ENCODE peak calls at places on chromosomes 5 and 9, in five cellular contexts. H is osteocyte, M is mucosa of descending colon, S is mesothelial cell of epicardium, E is GM13976. V is an unnamed sample.

GRCh38 chr9:122080986-122081385 is 12.1 kb downstream of the TTLL11 start:
- DNase-seq in H (no peak), M (no peak), S (no peak), E (no peak), V (no peak)

GRCh38 chr9:116286287-116286686 is 132.7 kb downstream of the PAPPA start:
- DNase-seq in H (no peak), M (no peak), S (no peak), E (no peak), V (no peak)

GRCh38 chr5:172114875-172115422 is 73.1 kb downstream of the STK10 start:
- DNase-seq in H (no peak), M (peak; percentile 62), S (no peak), E (peak; percentile 90), V (peak; percentile 84)

GRCh38 chr9:92737611-92738299 is 26.9 kb downstream of the BICD2 start:
- DNase-seq in H (no peak), M (no peak), S (no peak), E (no peak), V (no peak)

GRCh38 chr9:134916161-134916665 is 1.5 kb downstream of the FCN1 start:
- DNase-seq in H (peak; percentile 81), M (no peak), S (peak; percentile 33), E (no peak), V (no peak)

GRCh38 chr5:62496876-62497275 is 81.7 kb upstream of the LRRC70 start:
- DNase-seq in H (no peak), M (no peak), S (no peak), E (no peak), V (no peak)

GRCh38 chr5:170287532-170287931 is 10.0 kb downstream of the LCP2 start:
- DNase-seq in H (no peak), M (no peak), S (no peak), E (no peak), V (no peak)

GRCh38 chr9:127977877-127978647 is 2.7 kb downstream of the EEIG1 start:
- DNase-seq in H (no peak), M (peak; percentile 74), S (no peak), E (no peak), V (no peak)

GRCh38 chr9:79116064-79116463 is 455.7 kb upstream of the TLE4 start:
- DNase-seq in H (no peak), M (no peak), S (no peak), E (no peak), V (no peak)

GRCh38 chr5:142508630-142509425 is 177.1 kb downstream of the FGF1 start:
- DNase-seq in H (no peak), M (no peak), S (no peak), E (no peak), V (no peak)

GRCh38 chr5:177985430-177986040 is 10.5 kb downstream of the PROP1 start:
- DNase-seq in H (peak; percentile 79), M (no peak), S (no peak), E (no peak), V (no peak)

GRCh38 chr5:17024686-17025180 is 88.6 kb upstream of the MYO10 start:
- DNase-seq in H (no peak), M (no peak), S (no peak), E (no peak), V (no peak)

GRCh38 chr9:93083592-93084470 is 12.2 kb upstream of the CARD19 start:
- DNase-seq in H (peak; percentile 67), M (peak; percentile 14), S (no peak), E (no peak), V (no peak)

GRCh38 chr5:119255571-119256356 is 100.1 kb upstream of the TNFAIP8 start:
- DNase-seq in H (no peak), M (peak; percentile 84), S (no peak), E (peak; percentile 17), V (peak; percentile 13)

GRCh38 chr5:127452626-127453025 is 64.8 kb upstream of the PRRC1 start:
- DNase-seq in H (no peak), M (no peak), S (no peak), E (no peak), V (no peak)

GRCh38 chr5:100877277-100877676 is 25.8 kb downstream of the ST8SIA4 start:
- DNase-seq in H (no peak), M (no peak), S (no peak), E (no peak), V (no peak)

GRCh38 chr5:169911448-169912212 is 68.7 kb downstream of the INSYN2B start:
- DNase-seq in H (no peak), M (no peak), S (no peak), E (no peak), V (no peak)

GRCh38 chr5:113378960-113379541 is 55.7 kb downstream of the TSSK1B start:
- DNase-seq in H (no peak), M (peak; percentile 26), S (peak; percentile 54), E (peak; percentile 63), V (peak; percentile 57)

GRCh38 chr5:150400020-150400326 is 12.7 kb downstream of the CD74 start:
- DNase-seq in H (no peak), M (no peak), S (no peak), E (no peak), V (no peak)

GRCh38 chr5:150398432-150399157 is 14.1 kb downstream of the CD74 start:
- DNase-seq in H (no peak), M (no peak), S (no peak), E (peak; percentile 84), V (peak; percentile 74)

GRCh38 chr5:150399158-150400019 is 13.3 kb downstream of the CD74 start:
- DNase-seq in H (no peak), M (no peak), S (no peak), E (no peak), V (no peak)

GRCh38 chr5:150396247-150396646 is 16.5 kb downstream of the CD74 start:
- DNase-seq in H (no peak), M (no peak), S (no peak), E (no peak), V (no peak)

DNA sequence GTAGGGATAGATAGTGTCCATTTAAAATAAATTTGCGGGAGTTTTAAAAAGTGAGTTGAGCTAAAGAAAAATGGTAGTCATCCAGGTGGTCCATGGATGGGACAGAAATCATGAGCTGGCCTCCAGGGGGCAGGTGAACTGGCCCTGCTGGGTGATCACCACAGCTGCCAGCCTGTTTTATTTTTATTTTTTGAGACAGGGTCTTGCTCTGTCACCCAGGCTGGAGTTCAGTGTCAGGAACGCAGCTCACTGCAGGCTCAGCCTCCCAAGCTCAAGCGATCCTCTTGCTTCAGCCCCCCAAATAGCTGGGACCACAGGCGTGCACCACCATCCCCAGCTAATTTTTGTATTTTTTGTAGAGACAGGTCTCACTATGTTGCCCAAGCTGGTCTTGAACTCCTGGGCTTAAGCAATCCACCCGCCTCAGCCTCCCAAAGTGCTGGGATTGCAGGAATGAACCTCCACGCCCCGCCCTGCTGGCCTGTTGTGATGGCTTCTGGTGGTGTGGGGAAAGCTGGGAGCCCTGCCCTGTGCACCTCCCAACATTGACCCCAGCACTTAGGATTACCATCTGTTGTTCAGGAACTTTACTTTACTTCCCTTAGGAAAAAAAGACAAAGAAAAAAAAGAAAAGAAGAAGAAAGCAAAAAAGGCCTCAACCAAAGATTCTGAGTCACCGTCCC is 14.8 kb downstream of the CD74 start:
- DNase-seq in H (no peak), M (no peak), S (no peak), E (no peak), V (no peak)
- TF ChIP-seq CTCF in H (no peak), M (no peak), S (no peak), E (no peak), V (peak; percentile 6)

DNA sequence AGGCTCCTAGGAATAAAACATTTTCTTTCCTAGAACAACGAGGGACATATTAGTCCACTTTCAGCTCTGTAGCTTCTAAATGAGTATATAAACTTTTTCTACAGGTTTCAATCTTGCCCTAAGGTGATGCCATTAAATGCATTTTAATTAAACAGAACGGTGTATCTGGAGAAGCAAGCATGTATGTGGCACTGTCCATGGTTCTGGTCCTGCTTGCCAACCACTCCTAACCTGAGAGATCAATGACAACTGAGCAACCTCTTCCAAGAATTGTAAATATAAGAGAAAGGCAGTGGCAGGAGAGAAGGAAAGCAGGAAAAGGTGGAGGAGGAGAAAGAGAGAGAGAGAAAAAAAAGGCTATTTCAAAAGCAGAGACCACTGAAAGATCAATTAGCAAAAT is 95.6 kb upstream of the SPOCK1 start:
- DNase-seq in H (peak; percentile 11), M (no peak), S (no peak), E (no peak), V (no peak)
- TF ChIP-seq CTCF in H (no peak), M (no peak), S (no peak), E (no peak), V (no peak)

GRCh38 chr9:109880276-109881169 is 100.5 kb downstream of the PALM2AKAP2 start:
- DNase-seq in H (no peak), M (no peak), S (no peak), E (peak; percentile 57), V (peak; percentile 49)

GRCh38 chr9:109886617-109887016 is 106.6 kb downstream of the PALM2AKAP2 start:
- DNase-seq in H (no peak), M (no peak), S (no peak), E (no peak), V (no peak)

GRCh38 chr9:109887079-109887478 is 107.1 kb downstream of the PALM2AKAP2 start:
- DNase-seq in H (no peak), M (no peak), S (no peak), E (no peak), V (no peak)

GRCh38 chr9:109886050-109886449 is 106.1 kb downstream of the PALM2AKAP2 start:
- DNase-seq in H (no peak), M (no peak), S (no peak), E (no peak), V (no peak)

GRCh38 chr9:109883623-109884022 is 103.6 kb downstream of the PALM2AKAP2 start:
- DNase-seq in H (peak; percentile 36), M (no peak), S (no peak), E (no peak), V (no peak)
- TF ChIP-seq CTCF in H (no peak), M (no peak), S (no peak), E (no peak), V (no peak)

DNA sequence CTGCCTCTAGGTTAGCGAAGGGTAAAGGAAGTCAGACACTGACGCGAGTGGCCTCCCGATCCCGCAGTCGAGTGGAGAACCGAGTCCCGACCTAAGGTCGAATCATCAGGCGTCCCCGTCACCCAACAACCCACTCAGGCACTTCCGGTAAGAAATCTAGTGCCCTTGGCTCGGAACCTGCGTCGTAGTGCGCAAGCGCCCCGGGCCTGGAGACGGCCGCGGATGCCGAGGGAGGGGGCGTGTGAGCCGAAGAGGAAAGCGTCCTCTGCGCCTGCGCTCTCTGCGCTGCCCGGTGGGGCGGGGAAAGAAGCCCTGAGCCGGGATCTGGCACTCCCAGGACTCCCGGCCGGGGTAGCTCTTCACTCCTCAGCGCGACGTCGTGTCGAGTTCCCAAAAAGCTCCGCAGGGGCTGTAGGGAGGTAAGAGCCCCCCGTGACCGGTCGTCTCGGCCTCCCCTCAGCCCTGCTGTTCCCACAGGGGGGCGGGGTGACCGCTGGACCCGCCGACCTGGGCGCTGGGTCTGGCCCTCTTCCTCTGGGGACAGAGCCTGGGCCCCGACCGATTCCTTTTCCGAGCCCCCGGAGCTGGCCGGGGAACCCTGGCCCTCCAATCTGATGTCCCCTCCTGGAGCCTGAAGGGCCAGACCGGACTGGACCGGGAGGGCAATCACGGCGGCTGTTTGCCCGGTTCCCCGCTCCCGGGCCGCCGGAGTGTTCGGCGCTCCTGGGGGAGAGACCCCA is at the start of gene ZFYVE16:
- DNase-seq in H (peak; percentile 99), M (peak; percentile 99), S (peak; percentile 99), E (peak; percentile 96), V (peak; percentile 93)
- TF ChIP-seq CTCF in H (peak; percentile 48), M (no peak), S (no peak), E (no peak), V (no peak)